ENCODE peak calls at places on chromosome 3, in eight cellular contexts. N, T, A, L, U, S, R and C are unnamed samples.

GRCh38 chr3:20077054-20077453 is 36.8 kb downstream of the KAT2B start:
- DNase-seq in N (no peak), T (no peak), A (no peak), L (no peak), U (no peak), S (no peak), R (no peak), C (no peak)

GRCh38 chr3:52385157-52385556 is 59.7 kb downstream of the SEMA3G start:
- DNase-seq in N (no peak), T (peak), A (no peak), L (peak), U (peak), S (peak), R (no peak), C (peak)

GRCh38 chr3:188925376-188925775 is 246.4 kb upstream of the TPRG1 start:
- DNase-seq in N (no peak), T (no peak), A (no peak), L (no peak), U (no peak), S (no peak), R (no peak), C (no peak)

GRCh38 chr3:117853923-117854322 is 1144.3 kb downstream of the TUSC7 start:
- DNase-seq in N (no peak), T (no peak), A (no peak), L (no peak), U (peak), S (peak), R (peak), C (peak)

GRCh38 chr3:142734834-142735233 is 11.0 kb downstream of the TRPC1 start:
- DNase-seq in N (no peak), T (no peak), A (no peak), L (no peak), U (no peak), S (no peak), R (no peak), C (no peak)

GRCh38 chr3:69433938-69434263 is 48.0 kb upstream of the FRMD4B start:
- DNase-seq in N (no peak), T (peak), A (no peak), L (no peak), U (no peak), S (peak), R (no peak), C (peak)

GRCh38 chr3:55854395-55854994 is 367.4 kb upstream of the WNT5A start:
- DNase-seq in N (no peak), T (no peak), A (no peak), L (no peak), U (no peak), S (no peak), R (no peak), C (no peak)

GRCh38 chr3:122774564-122774963 is 19.1 kb downstream of the HSPBAP1 start:
- DNase-seq in N (no peak), T (peak), A (no peak), L (no peak), U (no peak), S (peak), R (no peak), C (no peak)

GRCh38 chr3:12884790-12885584 is 43.6 kb upstream of the RPL32 start:
- DNase-seq in N (no peak), T (no peak), A (no peak), L (no peak), U (no peak), S (no peak), R (no peak), C (no peak)

GRCh38 chr3:21446937-21447336 is 304.1 kb downstream of the ZNF385D start:
- DNase-seq in N (no peak), T (no peak), A (no peak), L (no peak), U (no peak), S (no peak), R (no peak), C (no peak)

GRCh38 chr3:851098-851790 is 241.6 kb upstream of the CNTN6 start:
- DNase-seq in N (no peak), T (no peak), A (no peak), L (no peak), U (no peak), S (peak), R (no peak), C (no peak)

GRCh38 chr3:130850044-130850797 is 43.7 kb upstream of the ATP2C1 start:
- DNase-seq in N (no peak), T (peak), A (peak), L (no peak), U (peak), S (peak), R (peak), C (peak)

GRCh38 chr3:196990654-196991053 is 22.0 kb upstream of the PIGZ start:
- DNase-seq in N (no peak), T (no peak), A (no peak), L (no peak), U (no peak), S (no peak), R (no peak), C (no peak)

GRCh38 chr3:128345195-128345594 is 121.5 kb downstream of the DNAJB8 start:
- DNase-seq in N (no peak), T (no peak), A (no peak), L (no peak), U (no peak), S (no peak), R (no peak), C (no peak)

GRCh38 chr3:111890051-111890580 is 31.1 kb downstream of the PHLDB2 start:
- DNase-seq in N (no peak), T (peak), A (no peak), L (no peak), U (no peak), S (no peak), R (no peak), C (no peak)

GRCh38 chr3:143443851-143444331 is 324.3 kb downstream of the CHST2 start:
- DNase-seq in N (peak), T (peak), A (no peak), L (peak), U (peak), S (peak), R (peak), C (peak)

GRCh38 chr3:47394140-47394855 is 13.5 kb downstream of the PTPN23 start:
- DNase-seq in N (no peak), T (no peak), A (no peak), L (no peak), U (no peak), S (peak), R (no peak), C (no peak)

GRCh38 chr3:76514836-76515235 is 525.1 kb upstream of the ROBO2 start:
- DNase-seq in N (no peak), T (no peak), A (no peak), L (no peak), U (no peak), S (no peak), R (no peak), C (no peak)

GRCh38 chr3:128940252-128940651 is 53.6 kb downstream of the CFAP92 start:
- DNase-seq in N (no peak), T (no peak), A (no peak), L (no peak), U (no peak), S (no peak), R (no peak), C (no peak)

GRCh38 chr3:8840556-8840955 is 71.1 kb upstream of the OXTR start:
- DNase-seq in N (no peak), T (peak), A (no peak), L (no peak), U (no peak), S (peak), R (peak), C (no peak)